ENCODE peak calls at places on chromosomes 3 and 15, in seven cellular contexts. Z is HepG2, C is suprapubic skin, R is sigmoid colon, E is prostate gland, B is Panc1, G is endothelial cell of umbilical vein. L is an unnamed sample.
A peak's percentile ranks its signal among the peaks of the same experiment; 100 is the strongest.

GRCh38 chr3:126395846-126396513 is 1.3 kb downstream of the CFAP100 start:
- DNase-seq in Z (no peak), C (peak; percentile 56), R (peak; percentile 39), E (no peak), B (no peak), G (no peak), L (no peak)

GRCh38 chr3:73863546-73864079 is 238.9 kb upstream of the PDZRN3 start:
- DNase-seq in Z (no peak), C (no peak), R (no peak), E (no peak), B (no peak), G (no peak), L (no peak)

GRCh38 chr15:60363024-60363674 is 34.6 kb downstream of the ANXA2 start:
- DNase-seq in Z (no peak), C (no peak), R (no peak), E (no peak), B (no peak), G (no peak), L (no peak)

GRCh38 chr3:38002291-38002876 is 11.8 kb downstream of the VILL start:
- DNase-seq in Z (no peak), C (no peak), R (peak; percentile 67), E (no peak), B (no peak), G (no peak), L (no peak)

GRCh38 chr15:80854104-80854503 is 74.9 kb downstream of the CEMIP start:
- DNase-seq in Z (no peak), C (no peak), R (no peak), E (peak; percentile 44), B (no peak), G (no peak), L (no peak)

GRCh38 chr3:71067977-71068376 is 515.6 kb downstream of the FOXP1 start:
- DNase-seq in Z (peak; percentile 29), C (no peak), R (no peak), E (no peak), B (no peak), G (no peak), L (no peak)

GRCh38 chr3:70308760-70309159 is 3.7 kb downstream of the MDFIC2 start:
- DNase-seq in Z (no peak), C (no peak), R (no peak), E (no peak), B (no peak), G (peak; percentile 11), L (no peak)

GRCh38 chr15:67823371-67824156 is 1.7 kb upstream of the SKOR1 start:
- DNase-seq in Z (no peak), C (no peak), R (no peak), E (no peak), B (no peak), G (no peak), L (no peak)

GRCh38 chr15:30073915-30074314 is 8.8 kb upstream of the GOLGA8J start:
- DNase-seq in Z (no peak), C (no peak), R (no peak), E (no peak), B (no peak), G (no peak), L (no peak)

GRCh38 chr3:9395570-9396300 is 1.7 kb upstream of the SETD5 start:
- DNase-seq in Z (no peak), C (no peak), R (no peak), E (peak; percentile 17), B (no peak), G (no peak), L (no peak)

GRCh38 chr3:134640872-134641470 is 9.9 kb downstream of the KY start:
- DNase-seq in Z (peak; percentile 26), C (peak; percentile 31), R (no peak), E (no peak), B (no peak), G (peak; percentile 32), L (no peak)

GRCh38 chr3:106332884-106333283 is 464.1 kb upstream of the CBLB start:
- DNase-seq in Z (no peak), C (no peak), R (no peak), E (no peak), B (no peak), G (no peak), L (no peak)

GRCh38 chr3:33144433-33144832 is 30.6 kb downstream of the CRTAP start:
- DNase-seq in Z (peak; percentile 10), C (no peak), R (no peak), E (no peak), B (no peak), G (no peak), L (no peak)

GRCh38 chr3:36514171-36514570 is 133.9 kb downstream of the STAC start:
- DNase-seq in Z (no peak), C (no peak), R (no peak), E (no peak), B (no peak), G (no peak), L (no peak)

GRCh38 chr3:192917258-192917507 is 473 bp downstream of the MB21D2 start:
- DNase-seq in Z (no peak), C (no peak), R (no peak), E (no peak), B (no peak), G (no peak), L (no peak)

GRCh38 chr3:60046212-60046611 is 996.4 kb upstream of the CFAP20DC start:
- DNase-seq in Z (no peak), C (no peak), R (no peak), E (no peak), B (no peak), G (no peak), L (no peak)

GRCh38 chr3:113628316-113628715 is 68.1 kb downstream of the USF3 start:
- DNase-seq in Z (no peak), C (no peak), R (no peak), E (no peak), B (no peak), G (peak; percentile 70), L (no peak)

GRCh38 chr3:9951962-9952805 is at the start of gene PRRT3:
- DNase-seq in Z (no peak), C (no peak), R (no peak), E (no peak), B (no peak), G (no peak), L (no peak)

GRCh38 chr15:99000001-99000590 is 7.5 kb downstream of the PGPEP1L start:
- DNase-seq in Z (no peak), C (no peak), R (peak; percentile 54), E (no peak), B (no peak), G (no peak), L (no peak)

GRCh38 chr3:73449774-73450173 is 175.0 kb downstream of the PDZRN3 start:
- DNase-seq in Z (no peak), C (no peak), R (no peak), E (no peak), B (no peak), G (no peak), L (no peak)

GRCh38 chr3:157069406-157069805 is 90.5 kb downstream of the CCNL1 start:
- DNase-seq in Z (no peak), C (no peak), R (no peak), E (no peak), B (no peak), G (no peak), L (no peak)

GRCh38 chr3:171460226-171461086 is at the start of gene TNIK:
- DNase-seq in Z (peak; percentile 15), C (peak; percentile 87), R (peak; percentile 95), E (peak; percentile 80), B (peak; percentile 18), G (peak; percentile 91), L (peak; percentile 84)
- TF ChIP-seq CTCF in Z (peak; percentile 32), C (peak; percentile 11), R (no peak), E (peak; percentile 4), B (peak; percentile 33), G (peak; percentile 28), L (peak; percentile 49)

GRCh38 chr15:85870216-85871014 is 75.7 kb upstream of the KLHL25 start:
- DNase-seq in Z (no peak), C (no peak), R (no peak), E (no peak), B (no peak), G (no peak), L (no peak)

GRCh38 chr15:85869124-85869523 is 74.4 kb upstream of the KLHL25 start:
- DNase-seq in Z (no peak), C (no peak), R (no peak), E (no peak), B (no peak), G (no peak), L (no peak)

GRCh38 chr15:85860394-85861161 is 65.9 kb upstream of the KLHL25 start:
- DNase-seq in Z (no peak), C (no peak), R (no peak), E (no peak), B (no peak), G (no peak), L (no peak)

GRCh38 chr15:85867250-85867649 is 72.5 kb upstream of the KLHL25 start:
- DNase-seq in Z (no peak), C (no peak), R (no peak), E (no peak), B (no peak), G (no peak), L (no peak)

GRCh38 chr15:85865070-85865684 is 70.5 kb upstream of the KLHL25 start:
- DNase-seq in Z (peak; percentile 11), C (no peak), R (no peak), E (peak; percentile 16), B (peak; percentile 15), G (peak; percentile 38), L (no peak)
- H3K27me3 ChIP-seq in Z (no peaks in the 10 kb centered on the region), C (peaks cover 4% of the 10 kb centered on the region), R (no peaks in the 10 kb centered on the region), E (no peaks in the 10 kb centered on the region), B (peaks cover 14% of the 10 kb centered on the region), G (no peaks in the 10 kb centered on the region), L (no peaks in the 10 kb centered on the region)

GRCh38 chr15:84634228-84634837 is 19.8 kb downstream of the WDR73 start:
- DNase-seq in Z (no peak), C (no peak), R (no peak), E (no peak), B (no peak), G (no peak), L (no peak)

GRCh38 chr15:84629033-84629432 is 25.1 kb downstream of the WDR73 start:
- DNase-seq in Z (no peak), C (no peak), R (no peak), E (no peak), B (no peak), G (no peak), L (no peak)

GRCh38 chr15:84631706-84632272 is 22.3 kb downstream of the WDR73 start:
- DNase-seq in Z (peak; percentile 12), C (no peak), R (no peak), E (no peak), B (no peak), G (no peak), L (no peak)

GRCh38 chr15:84638103-84638502 is 16.0 kb downstream of the WDR73 start:
- DNase-seq in Z (peak; percentile 58), C (no peak), R (no peak), E (no peak), B (no peak), G (no peak), L (no peak)

GRCh38 chr15:84633311-84634227 is 20.5 kb downstream of the WDR73 start:
- DNase-seq in Z (peak; percentile 18), C (peak; percentile 91), R (peak; percentile 83), E (peak; percentile 55), B (no peak), G (peak; percentile 85), L (peak; percentile 51)
- TF ChIP-seq POLR2AphosphoS5 in Z (no peak), C (no peak), R (no peak), E (no peak), B (no peak), G (peak; percentile 29), L (no peak)

GRCh38 chr15:40336129-40337122 is 4.3 kb downstream of the CCDC9B start:
- DNase-seq in Z (no peak), C (no peak), R (no peak), E (no peak), B (no peak), G (no peak), L (no peak)
- TF ChIP-seq CTCF in Z (no peak), C (no peak), R (no peak), E (no peak), B (no peak), G (no peak), L (no peak)

GRCh38 chr3:104005815-104006214 is 1360.9 kb upstream of the ALCAM start:
- DNase-seq in Z (peak; percentile 35), C (no peak), R (no peak), E (no peak), B (no peak), G (no peak), L (no peak)
- H3K27me3 ChIP-seq in Z (no peaks in the 10 kb centered on the region), C (no peaks in the 10 kb centered on the region), R (no peaks in the 10 kb centered on the region), E (no peaks in the 10 kb centered on the region), B (no peaks in the 10 kb centered on the region), G (no peaks in the 10 kb centered on the region), L (no peaks in the 10 kb centered on the region)